ENCODE peak calls at places on chromosomes 1 and 21, in five cellular contexts. Y, V, U, D and C are unnamed samples.

GRCh38 chr21:38985423-38986378 is 180.0 kb downstream of the ETS2 start:
- DNase-seq in Y (peak), V (peak), U (no peak), D (no peak), C (no peak)

GRCh38 chr1:237864338-237865244 is 26.1 kb downstream of the ZP4 start:
- DNase-seq in Y (peak), V (peak), U (peak), D (peak), C (peak)

GRCh38 chr1:1596493-1597274 is 3.3 kb downstream of the FNDC10 start:
- DNase-seq in Y (no peak), V (peak), U (no peak), D (no peak), C (no peak)

GRCh38 chr1:219149185-219149584 is 24.5 kb upstream of the LYPLAL1 start:
- DNase-seq in Y (no peak), V (no peak), U (no peak), D (no peak), C (no peak)

GRCh38 chr1:12159826-12160225 is 7.0 kb upstream of the TNFRSF1B start:
- DNase-seq in Y (no peak), V (no peak), U (no peak), D (no peak), C (no peak)

GRCh38 chr1:26021647-26022403 is at the start of gene EXTL1:
- DNase-seq in Y (no peak), V (no peak), U (peak), D (no peak), C (peak)

GRCh38 chr1:15509586-15509985 is 14.4 kb downstream of the CASP9 start:
- DNase-seq in Y (no peak), V (no peak), U (no peak), D (no peak), C (no peak)

GRCh38 chr1:203057831-203058673 is 27.8 kb downstream of the MYOG start:
- DNase-seq in Y (no peak), V (no peak), U (no peak), D (no peak), C (no peak)

GRCh38 chr1:206495011-206495461 is 12.3 kb upstream of the RASSF5 start:
- DNase-seq in Y (no peak), V (no peak), U (no peak), D (no peak), C (no peak)

GRCh38 chr1:208254862-208255261 is 10.7 kb upstream of the PLXNA2 start:
- DNase-seq in Y (no peak), V (no peak), U (no peak), D (no peak), C (no peak)

GRCh38 chr1:221548942-221549341 is 192.9 kb downstream of the DUSP10 start:
- DNase-seq in Y (no peak), V (no peak), U (no peak), D (no peak), C (no peak)

GRCh38 chr21:33825898-33826297 is 89.7 kb downstream of the ATP5PO start:
- DNase-seq in Y (no peak), V (no peak), U (no peak), D (no peak), C (no peak)

GRCh38 chr1:29542476-29543015 is 306.2 kb downstream of the PTPRU start:
- DNase-seq in Y (no peak), V (no peak), U (no peak), D (no peak), C (no peak)

GRCh38 chr21:37917612-37918011 is 1.4 kb upstream of the KCNJ6 start:
- DNase-seq in Y (no peak), V (no peak), U (no peak), D (no peak), C (no peak)

GRCh38 chr21:20698585-20698984 is 299.6 kb upstream of the NCAM2 start:
- DNase-seq in Y (no peak), V (no peak), U (peak), D (no peak), C (no peak)

GRCh38 chr1:199759268-199759724 is 268.2 kb upstream of the NR5A2 start:
- DNase-seq in Y (no peak), V (no peak), U (no peak), D (no peak), C (no peak)

DNA sequence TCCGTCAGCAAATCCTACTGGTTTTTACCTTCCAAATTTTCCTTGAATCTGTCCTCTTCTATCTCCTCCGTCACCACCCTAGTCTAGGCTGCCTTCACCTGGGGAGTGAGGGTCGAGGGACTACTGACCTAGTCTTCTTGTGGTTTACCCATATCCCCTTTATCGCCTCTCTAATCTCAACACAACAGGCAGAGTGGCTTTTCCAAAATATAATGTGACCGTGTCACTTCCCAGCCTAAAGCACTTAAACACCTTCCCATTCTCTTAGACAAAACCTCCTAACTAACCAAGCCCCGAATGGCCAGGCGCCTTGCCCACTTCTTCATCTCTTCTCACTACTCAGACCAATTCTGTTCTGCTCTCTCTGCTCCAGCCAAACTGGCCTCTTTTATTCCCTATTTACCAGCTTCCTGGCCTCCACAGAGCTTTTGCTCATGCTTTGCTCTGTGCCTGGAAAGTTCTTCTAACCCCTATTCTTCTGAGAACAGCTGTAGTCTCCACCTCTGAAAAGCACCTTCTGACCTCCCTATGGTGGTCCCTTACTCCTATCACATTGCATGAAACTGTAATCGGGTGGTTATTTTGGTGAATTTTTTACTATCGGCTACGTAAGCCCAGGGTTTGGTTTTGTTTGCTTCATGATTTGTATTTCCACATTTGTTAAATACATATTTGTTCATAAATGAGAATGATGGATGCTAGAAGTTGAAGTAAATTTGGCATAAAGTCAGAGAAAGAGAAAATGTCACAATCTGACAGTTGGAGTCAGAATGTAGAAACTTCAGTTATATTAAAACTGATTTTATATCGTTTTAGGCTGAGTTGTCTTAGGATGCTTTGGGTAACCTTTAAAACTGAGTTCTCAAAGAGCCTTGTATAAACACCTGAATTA is 1.2 kb upstream of the NBPF1 start:
- DNase-seq in Y (no peak), V (peak), U (no peak), D (no peak), C (no peak)
- H2AFZ ChIP-seq in Y (no peak), V (peak), U (no peak), D (no peak), C (no peak)

GRCh38 chr21:15037095-15037730 is 27.6 kb downstream of the NRIP1 start:
- DNase-seq in Y (no peak), V (no peak), U (no peak), D (no peak), C (no peak)
- TF ChIP-seq CREB1 in Y (no peak), V (no peak), U (no peak), D (no peak), C (no peak)

GRCh38 chr1:110555807-110556470 is 37.0 kb upstream of the KCNA10 start:
- DNase-seq in Y (no peak), V (no peak), U (peak), D (no peak), C (no peak)
- H2AFZ ChIP-seq in Y (no peak), V (no peak), U (peak), D (no peak), C (peak)

GRCh38 chr1:8134546-8135235 is 108.6 kb upstream of the ERRFI1 start:
- DNase-seq in Y (no peak), V (no peak), U (no peak), D (no peak), C (no peak)
- TF ChIP-seq CREB1 in Y (no peak), V (no peak), U (no peak), D (peak), C (no peak)

DNA sequence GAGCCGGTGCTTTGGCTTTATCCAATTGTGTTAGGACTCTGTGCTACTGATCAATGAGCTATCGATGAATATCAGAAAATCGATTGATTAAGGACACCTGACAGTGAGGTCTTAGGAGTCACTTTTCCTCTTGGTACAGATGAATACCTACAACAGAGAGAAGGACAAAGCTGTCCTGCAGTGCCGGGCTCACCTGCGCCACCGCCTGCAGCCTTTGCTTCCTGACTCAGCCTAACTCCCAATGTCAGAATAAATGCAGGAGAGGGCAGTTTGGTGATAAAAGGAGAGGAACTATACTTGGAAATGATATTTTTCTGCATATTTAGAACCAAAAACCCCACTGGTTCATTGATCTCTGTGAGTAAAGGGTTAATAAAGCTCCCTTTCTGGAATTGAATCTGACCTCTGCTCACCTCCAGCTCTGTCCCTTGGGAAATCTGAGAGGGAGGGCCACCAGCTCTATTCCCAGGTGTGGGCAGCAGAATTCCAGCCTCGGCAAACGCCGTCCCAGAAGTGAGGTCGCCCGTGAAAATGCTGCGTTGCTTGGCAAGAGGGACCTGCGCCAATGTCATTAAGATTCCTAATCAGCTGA is 39.3 kb downstream of the POFUT2 start:
- DNase-seq in Y (no peak), V (no peak), U (no peak), D (no peak), C (peak)
- H2AFZ ChIP-seq in Y (no peak), V (peak), U (peak), D (no peak), C (peak)